ENCODE peak calls at places on chromosomes 12 and 14, in eight cellular contexts. One of them, this sample, is unnamed.

GRCh38 chr12:105109465-105110212 is 2.1 kb downstream of the WASHC4 start:
- DNase-seq in CD8-positive, alpha-beta T cell: no peak
- DNase-seq in cardiac muscle cell: peak; percentile 26
- DNase-seq in T-helper 17 cell: no peak
- DNase-seq in colonic mucosa: no peak
- DNase-seq in IMR-90: peak; percentile 48
- DNase-seq in aorta: no peak
- DNase-seq in CD8-positive, alpha-beta memory T cell: no peak
- DNase-seq in this sample: no peak

GRCh38 chr14:51056431-51056830 is 38.5 kb downstream of the TRIM9 start:
- DNase-seq in aorta: no peak
- DNase-seq in IMR-90: no peak
- DNase-seq in CD8-positive, alpha-beta T cell: no peak
- DNase-seq in cardiac muscle cell: no peak
- DNase-seq in CD8-positive, alpha-beta memory T cell: no peak
- DNase-seq in colonic mucosa: no peak
- DNase-seq in T-helper 17 cell: no peak
- DNase-seq in this sample: no peak

GRCh38 chr14:92549853-92550244 is 36.3 kb downstream of the RIN3 start:
- DNase-seq in IMR-90: peak; percentile 16
- DNase-seq in CD8-positive, alpha-beta memory T cell: no peak
- DNase-seq in T-helper 17 cell: no peak
- DNase-seq in aorta: peak; percentile 89
- DNase-seq in colonic mucosa: no peak
- DNase-seq in CD8-positive, alpha-beta T cell: no peak
- DNase-seq in cardiac muscle cell: peak; percentile 60
- DNase-seq in this sample: peak; percentile 86

GRCh38 chr12:24838531-24838950 is 110.4 kb downstream of the BCAT1 start:
- DNase-seq in cardiac muscle cell: peak; percentile 98
- DNase-seq in CD8-positive, alpha-beta T cell: no peak
- DNase-seq in colonic mucosa: peak; percentile 26
- DNase-seq in IMR-90: peak; percentile 87
- DNase-seq in T-helper 17 cell: no peak
- DNase-seq in CD8-positive, alpha-beta memory T cell: no peak
- DNase-seq in aorta: peak; percentile 50
- DNase-seq in this sample: peak; percentile 76

GRCh38 chr12:125193798-125194562 is 128.7 kb downstream of the AACS start:
- DNase-seq in IMR-90: peak; percentile 24
- DNase-seq in CD8-positive, alpha-beta memory T cell: no peak
- DNase-seq in cardiac muscle cell: no peak
- DNase-seq in CD8-positive, alpha-beta T cell: no peak
- DNase-seq in aorta: no peak
- DNase-seq in T-helper 17 cell: no peak
- DNase-seq in colonic mucosa: no peak
- DNase-seq in this sample: no peak

GRCh38 chr12:114853003-114853529 is 169.1 kb upstream of the TBX3 start:
- DNase-seq in CD8-positive, alpha-beta T cell: no peak
- DNase-seq in cardiac muscle cell: peak; percentile 41
- DNase-seq in aorta: no peak
- DNase-seq in IMR-90: peak; percentile 52
- DNase-seq in T-helper 17 cell: no peak
- DNase-seq in CD8-positive, alpha-beta memory T cell: no peak
- DNase-seq in colonic mucosa: no peak
- DNase-seq in this sample: no peak

GRCh38 chr14:81889529-81889928 is 355.9 kb upstream of the SEL1L start:
- DNase-seq in IMR-90: no peak
- DNase-seq in aorta: no peak
- DNase-seq in cardiac muscle cell: no peak
- DNase-seq in CD8-positive, alpha-beta memory T cell: no peak
- DNase-seq in CD8-positive, alpha-beta T cell: no peak
- DNase-seq in T-helper 17 cell: no peak
- DNase-seq in colonic mucosa: no peak
- DNase-seq in this sample: no peak

GRCh38 chr12:42990387-42990786 is 400.8 kb upstream of the PRICKLE1 start:
- DNase-seq in IMR-90: no peak
- DNase-seq in colonic mucosa: no peak
- DNase-seq in cardiac muscle cell: no peak
- DNase-seq in CD8-positive, alpha-beta memory T cell: no peak
- DNase-seq in CD8-positive, alpha-beta T cell: no peak
- DNase-seq in T-helper 17 cell: no peak
- DNase-seq in aorta: no peak
- DNase-seq in this sample: no peak

GRCh38 chr14:63705561-63706070 is 22.2 kb downstream of the SGPP1 start:
- DNase-seq in T-helper 17 cell: no peak
- DNase-seq in CD8-positive, alpha-beta T cell: no peak
- DNase-seq in cardiac muscle cell: no peak
- DNase-seq in CD8-positive, alpha-beta memory T cell: no peak
- DNase-seq in colonic mucosa: no peak
- DNase-seq in IMR-90: no peak
- DNase-seq in aorta: no peak
- DNase-seq in this sample: no peak

GRCh38 chr14:29028973-29029582 is 262.5 kb downstream of the FOXG1 start:
- DNase-seq in colonic mucosa: no peak
- DNase-seq in aorta: no peak
- DNase-seq in IMR-90: peak; percentile 50
- DNase-seq in cardiac muscle cell: peak; percentile 6
- DNase-seq in CD8-positive, alpha-beta memory T cell: no peak
- DNase-seq in CD8-positive, alpha-beta T cell: no peak
- DNase-seq in T-helper 17 cell: no peak
- DNase-seq in this sample: no peak

GRCh38 chr12:10497602-10498001 is 8.1 kb upstream of the EIF2S3B start:
- DNase-seq in CD8-positive, alpha-beta T cell: peak; percentile 57
- DNase-seq in CD8-positive, alpha-beta memory T cell: peak; percentile 88
- DNase-seq in aorta: no peak
- DNase-seq in cardiac muscle cell: peak; percentile 13
- DNase-seq in colonic mucosa: no peak
- DNase-seq in T-helper 17 cell: no peak
- DNase-seq in IMR-90: no peak
- DNase-seq in this sample: no peak

GRCh38 chr14:77478796-77479195 is 19.8 kb downstream of the ISM2 start:
- DNase-seq in cardiac muscle cell: no peak
- DNase-seq in IMR-90: no peak
- DNase-seq in colonic mucosa: no peak
- DNase-seq in T-helper 17 cell: no peak
- DNase-seq in CD8-positive, alpha-beta memory T cell: no peak
- DNase-seq in CD8-positive, alpha-beta T cell: no peak
- DNase-seq in aorta: no peak
- DNase-seq in this sample: no peak

GRCh38 chr12:67910360-67911292 is 78.6 kb upstream of the IFNG-AS1 start:
- DNase-seq in T-helper 17 cell: no peak
- DNase-seq in colonic mucosa: no peak
- DNase-seq in IMR-90: peak; percentile 95
- DNase-seq in aorta: no peak
- DNase-seq in CD8-positive, alpha-beta memory T cell: no peak
- DNase-seq in cardiac muscle cell: peak; percentile 66
- DNase-seq in CD8-positive, alpha-beta T cell: no peak
- DNase-seq in this sample: no peak

GRCh38 chr14:65015391-65015790 is 28.7 kb downstream of the FNTB start:
- DNase-seq in aorta: no peak
- DNase-seq in colonic mucosa: no peak
- DNase-seq in cardiac muscle cell: no peak
- DNase-seq in CD8-positive, alpha-beta T cell: no peak
- DNase-seq in CD8-positive, alpha-beta memory T cell: no peak
- DNase-seq in T-helper 17 cell: no peak
- DNase-seq in IMR-90: no peak
- DNase-seq in this sample: no peak

GRCh38 chr14:76267322-76268012 is 108.5 kb upstream of the ESRRB start:
- DNase-seq in T-helper 17 cell: no peak
- DNase-seq in cardiac muscle cell: peak; percentile 78
- DNase-seq in colonic mucosa: peak; percentile 60
- DNase-seq in IMR-90: peak; percentile 21
- DNase-seq in CD8-positive, alpha-beta memory T cell: no peak
- DNase-seq in CD8-positive, alpha-beta T cell: no peak
- DNase-seq in aorta: peak; percentile 69
- DNase-seq in this sample: peak; percentile 69

GRCh38 chr12:76942276-76942675 is 63.5 kb upstream of the CSRP2 start:
- DNase-seq in aorta: no peak
- DNase-seq in CD8-positive, alpha-beta memory T cell: no peak
- DNase-seq in CD8-positive, alpha-beta T cell: no peak
- DNase-seq in T-helper 17 cell: no peak
- DNase-seq in IMR-90: peak; percentile 69
- DNase-seq in colonic mucosa: no peak
- DNase-seq in cardiac muscle cell: no peak
- DNase-seq in this sample: no peak

GRCh38 chr12:106585862-106586534 is 3.2 kb downstream of the RFX4 start:
- DNase-seq in CD8-positive, alpha-beta memory T cell: no peak
- DNase-seq in cardiac muscle cell: no peak
- DNase-seq in colonic mucosa: no peak
- DNase-seq in aorta: no peak
- DNase-seq in T-helper 17 cell: no peak
- DNase-seq in IMR-90: no peak
- DNase-seq in CD8-positive, alpha-beta T cell: no peak
- DNase-seq in this sample: no peak

GRCh38 chr12:106583578-106584103 is 837 bp downstream of the RFX4 start:
- DNase-seq in IMR-90: peak; percentile 12
- DNase-seq in cardiac muscle cell: peak; percentile 27
- DNase-seq in colonic mucosa: no peak
- DNase-seq in CD8-positive, alpha-beta T cell: no peak
- DNase-seq in T-helper 17 cell: no peak
- DNase-seq in CD8-positive, alpha-beta memory T cell: no peak
- DNase-seq in aorta: no peak
- DNase-seq in this sample: no peak

GRCh38 chr12:106586535-106586802 is 3.7 kb downstream of the RFX4 start:
- DNase-seq in IMR-90: no peak
- DNase-seq in cardiac muscle cell: no peak
- DNase-seq in colonic mucosa: no peak
- DNase-seq in aorta: no peak
- DNase-seq in T-helper 17 cell: no peak
- DNase-seq in CD8-positive, alpha-beta memory T cell: no peak
- DNase-seq in CD8-positive, alpha-beta T cell: no peak
- DNase-seq in this sample: no peak

GRCh38 chr12:106584104-106585064 is 1.6 kb downstream of the RFX4 start:
- DNase-seq in T-helper 17 cell: no peak
- DNase-seq in cardiac muscle cell: no peak
- DNase-seq in CD8-positive, alpha-beta memory T cell: no peak
- DNase-seq in aorta: no peak
- DNase-seq in IMR-90: no peak
- DNase-seq in CD8-positive, alpha-beta T cell: no peak
- DNase-seq in colonic mucosa: no peak
- DNase-seq in this sample: no peak

GRCh38 chr12:106585237-106585834 is 2.5 kb downstream of the RFX4 start:
- DNase-seq in IMR-90: no peak
- DNase-seq in CD8-positive, alpha-beta T cell: no peak
- DNase-seq in T-helper 17 cell: no peak
- DNase-seq in cardiac muscle cell: no peak
- DNase-seq in colonic mucosa: no peak
- DNase-seq in CD8-positive, alpha-beta memory T cell: no peak
- DNase-seq in aorta: no peak
- DNase-seq in this sample: no peak
- H3K9me3 ChIP-seq in IMR-90: no peaks in the 10 kb centered on the region
- H3K9me3 ChIP-seq in CD8-positive, alpha-beta T cell: no peaks in the 10 kb centered on the region
- H3K9me3 ChIP-seq in T-helper 17 cell: no peaks in the 10 kb centered on the region
- H3K9me3 ChIP-seq in cardiac muscle cell: no peaks in the 10 kb centered on the region
- H3K9me3 ChIP-seq in colonic mucosa: no peaks in the 10 kb centered on the region
- H3K9me3 ChIP-seq in CD8-positive, alpha-beta memory T cell: no peaks in the 10 kb centered on the region
- H3K9me3 ChIP-seq in aorta: no peaks in the 10 kb centered on the region
- H3K9me3 ChIP-seq in this sample: no peaks in the 10 kb centered on the region

GRCh38 chr12:99618657-99619056 is 28.9 kb upstream of the GARIN6 start:
- DNase-seq in cardiac muscle cell: no peak
- DNase-seq in colonic mucosa: no peak
- DNase-seq in CD8-positive, alpha-beta T cell: no peak
- DNase-seq in IMR-90: no peak
- DNase-seq in T-helper 17 cell: no peak
- DNase-seq in aorta: no peak
- DNase-seq in CD8-positive, alpha-beta memory T cell: no peak
- DNase-seq in this sample: no peak
- H3K9me3 ChIP-seq in cardiac muscle cell: no peaks in the 10 kb centered on the region
- H3K9me3 ChIP-seq in colonic mucosa: no peaks in the 10 kb centered on the region
- H3K9me3 ChIP-seq in CD8-positive, alpha-beta T cell: no peaks in the 10 kb centered on the region
- H3K9me3 ChIP-seq in IMR-90: peaks cover 16% of the 10 kb centered on the region
- H3K9me3 ChIP-seq in T-helper 17 cell: no peaks in the 10 kb centered on the region
- H3K9me3 ChIP-seq in aorta: peaks cover 4% of the 10 kb centered on the region
- H3K9me3 ChIP-seq in CD8-positive, alpha-beta memory T cell: no peaks in the 10 kb centered on the region
- H3K9me3 ChIP-seq in this sample: peaks cover 4% of the 10 kb centered on the region

GRCh38 chr12:56885316-56885715 is 48.9 kb downstream of the SDR9C7 start:
- DNase-seq in T-helper 17 cell: no peak
- DNase-seq in colonic mucosa: no peak
- DNase-seq in cardiac muscle cell: no peak
- DNase-seq in aorta: no peak
- DNase-seq in IMR-90: no peak
- DNase-seq in CD8-positive, alpha-beta memory T cell: no peak
- DNase-seq in CD8-positive, alpha-beta T cell: no peak
- DNase-seq in this sample: no peak

GRCh38 chr12:56880416-56881035 is 53.7 kb downstream of the SDR9C7 start:
- DNase-seq in CD8-positive, alpha-beta T cell: no peak
- DNase-seq in CD8-positive, alpha-beta memory T cell: no peak
- DNase-seq in T-helper 17 cell: no peak
- DNase-seq in aorta: no peak
- DNase-seq in cardiac muscle cell: peak; percentile 32
- DNase-seq in IMR-90: no peak
- DNase-seq in colonic mucosa: no peak
- DNase-seq in this sample: no peak

GRCh38 chr12:56886319-56886718 is 47.9 kb downstream of the SDR9C7 start:
- DNase-seq in CD8-positive, alpha-beta T cell: no peak
- DNase-seq in IMR-90: no peak
- DNase-seq in T-helper 17 cell: no peak
- DNase-seq in cardiac muscle cell: no peak
- DNase-seq in colonic mucosa: no peak
- DNase-seq in CD8-positive, alpha-beta memory T cell: no peak
- DNase-seq in aorta: no peak
- DNase-seq in this sample: no peak

GRCh38 chr12:56884421-56884820 is 49.8 kb downstream of the SDR9C7 start:
- DNase-seq in cardiac muscle cell: no peak
- DNase-seq in aorta: no peak
- DNase-seq in colonic mucosa: no peak
- DNase-seq in CD8-positive, alpha-beta T cell: no peak
- DNase-seq in CD8-positive, alpha-beta memory T cell: no peak
- DNase-seq in IMR-90: no peak
- DNase-seq in T-helper 17 cell: no peak
- DNase-seq in this sample: no peak
- H3K9me3 ChIP-seq in cardiac muscle cell: no peaks in the 10 kb centered on the region
- H3K9me3 ChIP-seq in aorta: no peaks in the 10 kb centered on the region
- H3K9me3 ChIP-seq in colonic mucosa: no peaks in the 10 kb centered on the region
- H3K9me3 ChIP-seq in CD8-positive, alpha-beta T cell: no peaks in the 10 kb centered on the region
- H3K9me3 ChIP-seq in CD8-positive, alpha-beta memory T cell: no peaks in the 10 kb centered on the region
- H3K9me3 ChIP-seq in IMR-90: peaks cover 2% of the 10 kb centered on the region
- H3K9me3 ChIP-seq in T-helper 17 cell: no peaks in the 10 kb centered on the region
- H3K9me3 ChIP-seq in this sample: peaks cover 8% of the 10 kb centered on the region

DNA sequence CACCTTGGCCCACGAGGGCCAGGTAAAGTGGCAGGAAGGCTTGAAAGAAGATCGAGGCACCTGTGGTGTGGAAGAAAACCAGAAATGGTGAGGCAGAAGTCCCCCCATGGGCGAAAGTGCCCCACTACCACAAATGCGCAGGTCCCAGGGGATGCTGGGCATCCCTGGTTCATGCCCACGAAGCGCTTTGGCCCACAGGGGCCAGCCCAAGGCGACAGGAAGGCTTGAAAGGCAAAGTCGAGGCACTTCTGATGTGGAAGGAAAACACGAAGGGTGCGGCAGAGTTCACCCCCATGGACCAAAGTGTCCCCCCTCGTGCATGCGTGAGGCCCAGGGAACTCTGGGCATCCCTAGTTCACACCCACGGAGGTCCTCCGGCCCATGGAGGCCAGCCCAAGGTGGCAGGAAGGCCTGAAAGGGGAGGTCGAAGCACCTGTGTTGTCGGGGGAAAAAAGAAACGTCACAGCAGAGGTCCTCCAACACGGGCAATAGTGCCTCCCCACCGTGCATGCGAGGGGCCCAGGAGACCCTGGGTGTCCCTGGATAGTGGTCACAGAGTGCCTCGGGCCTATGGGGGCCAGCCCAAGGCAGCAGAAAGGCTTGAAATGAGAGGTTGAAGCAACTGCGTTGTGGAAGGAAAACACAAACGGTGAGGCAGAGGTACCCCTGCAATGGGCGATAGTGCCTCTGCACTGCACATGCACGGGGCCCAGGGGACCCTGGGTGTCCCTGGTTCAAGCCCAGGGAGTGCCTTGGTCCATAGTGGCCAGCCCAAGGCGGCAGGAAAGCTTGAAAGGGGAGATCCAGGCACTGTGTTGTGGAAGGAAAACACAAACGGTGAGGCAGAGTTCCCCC is 373.9 kb downstream of the ALG10 start:
- DNase-seq in cardiac muscle cell: no peak
- DNase-seq in CD8-positive, alpha-beta memory T cell: peak; percentile 32
- DNase-seq in colonic mucosa: peak; percentile 10
- DNase-seq in IMR-90: no peak
- DNase-seq in T-helper 17 cell: peak; percentile 4
- DNase-seq in CD8-positive, alpha-beta T cell: no peak
- DNase-seq in aorta: peak; percentile 21
- DNase-seq in this sample: peak; percentile 36
- H3K9me3 ChIP-seq in cardiac muscle cell: no peaks in the 10 kb centered on the region
- H3K9me3 ChIP-seq in CD8-positive, alpha-beta memory T cell: no peaks in the 10 kb centered on the region
- H3K9me3 ChIP-seq in colonic mucosa: no peaks in the 10 kb centered on the region
- H3K9me3 ChIP-seq in IMR-90: peaks cover 68% of the 10 kb centered on the region
- H3K9me3 ChIP-seq in T-helper 17 cell: no peaks in the 10 kb centered on the region
- H3K9me3 ChIP-seq in CD8-positive, alpha-beta T cell: no peaks in the 10 kb centered on the region
- H3K9me3 ChIP-seq in aorta: peaks cover 3% of the 10 kb centered on the region
- H3K9me3 ChIP-seq in this sample: peaks cover 32% of the 10 kb centered on the region